ENCODE peak calls at places on chromosome 13, in four cellular contexts. Z is ovary, O is tibial nerve, G is adrenal gland. V is an unnamed sample.

GRCh38 chr13:32737679-32738078 is 151.4 kb downstream of the PDS5B start:
- DNase-seq in Z (no peak), O (no peak), G (no peak), V (no peak)

GRCh38 chr13:23960566-23961156 is 63.4 kb upstream of the C1QTNF9B start:
- DNase-seq in Z (no peak), O (no peak), G (no peak), V (no peak)

GRCh38 chr13:44432595-44432994 is 59.0 kb downstream of the SERP2 start:
- DNase-seq in Z (peak; percentile 51), O (no peak), G (no peak), V (no peak)

GRCh38 chr13:31056650-31057275 is 104.9 kb downstream of the HSPH1 start:
- DNase-seq in Z (no peak), O (no peak), G (no peak), V (no peak)

GRCh38 chr13:112812306-112813034 is 122.6 kb downstream of the ATP11A start:
- DNase-seq in Z (no peak), O (no peak), G (no peak), V (peak; percentile 72)

GRCh38 chr13:76635232-76636021 is 250.8 kb downstream of the KCTD12 start:
- DNase-seq in Z (no peak), O (no peak), G (no peak), V (no peak)

GRCh38 chr13:23673867-23674605 is 103.8 kb downstream of the TNFRSF19 start:
- DNase-seq in Z (no peak), O (no peak), G (no peak), V (no peak)

GRCh38 chr13:36706755-36707154 is 32.9 kb downstream of the SERTM1 start:
- DNase-seq in Z (no peak), O (no peak), G (no peak), V (no peak)

GRCh38 chr13:21557995-21558394 is 46.0 kb downstream of the MICU2 start:
- DNase-seq in Z (no peak), O (no peak), G (no peak), V (no peak)

GRCh38 chr13:100392709-100393630 is 195.6 kb downstream of the GGACT start:
- DNase-seq in Z (peak; percentile 93), O (peak; percentile 54), G (peak; percentile 94), V (peak; percentile 95)

GRCh38 chr13:113646376-113646775 is 11.6 kb downstream of the ATP4B start:
- DNase-seq in Z (no peak), O (peak; percentile 9), G (no peak), V (peak; percentile 11)

GRCh38 chr13:98239156-98240076 is 62.3 kb upstream of the RNF113B start:
- DNase-seq in Z (no peak), O (no peak), G (no peak), V (no peak)

GRCh38 chr13:52906122-52906903 is 57.9 kb upstream of the PCDH8 start:
- DNase-seq in Z (no peak), O (no peak), G (no peak), V (no peak)

GRCh38 chr13:38685974-38686571 is 804 bp upstream of the FREM2 start:
- DNase-seq in Z (no peak), O (no peak), G (no peak), V (no peak)

GRCh38 chr13:36395280-36395679 is 37.0 kb upstream of the CCNA1 start:
- DNase-seq in Z (no peak), O (no peak), G (no peak), V (no peak)

GRCh38 chr13:101339202-101339601 is 77.1 kb downstream of the NALCN start:
- DNase-seq in Z (no peak), O (no peak), G (no peak), V (no peak)

GRCh38 chr13:26951581-26952177 is 191.1 kb upstream of the GPR12 start:
- DNase-seq in Z (no peak), O (no peak), G (peak; percentile 47), V (no peak)
- TF ChIP-seq POLR2A in Z (no peak), O (no peak), G (no peak), V (no peak)

GRCh38 chr13:26095846-26096245 is 44.0 kb upstream of the SHISA2 start:
- DNase-seq in Z (no peak), O (no peak), G (no peak), V (no peak)

GRCh38 chr13:26095338-26095737 is 43.5 kb upstream of the SHISA2 start:
- DNase-seq in Z (no peak), O (no peak), G (no peak), V (no peak)
- TF ChIP-seq CTCF in Z (no peak), O (no peak), G (no peak), V (no peak)

DNA sequence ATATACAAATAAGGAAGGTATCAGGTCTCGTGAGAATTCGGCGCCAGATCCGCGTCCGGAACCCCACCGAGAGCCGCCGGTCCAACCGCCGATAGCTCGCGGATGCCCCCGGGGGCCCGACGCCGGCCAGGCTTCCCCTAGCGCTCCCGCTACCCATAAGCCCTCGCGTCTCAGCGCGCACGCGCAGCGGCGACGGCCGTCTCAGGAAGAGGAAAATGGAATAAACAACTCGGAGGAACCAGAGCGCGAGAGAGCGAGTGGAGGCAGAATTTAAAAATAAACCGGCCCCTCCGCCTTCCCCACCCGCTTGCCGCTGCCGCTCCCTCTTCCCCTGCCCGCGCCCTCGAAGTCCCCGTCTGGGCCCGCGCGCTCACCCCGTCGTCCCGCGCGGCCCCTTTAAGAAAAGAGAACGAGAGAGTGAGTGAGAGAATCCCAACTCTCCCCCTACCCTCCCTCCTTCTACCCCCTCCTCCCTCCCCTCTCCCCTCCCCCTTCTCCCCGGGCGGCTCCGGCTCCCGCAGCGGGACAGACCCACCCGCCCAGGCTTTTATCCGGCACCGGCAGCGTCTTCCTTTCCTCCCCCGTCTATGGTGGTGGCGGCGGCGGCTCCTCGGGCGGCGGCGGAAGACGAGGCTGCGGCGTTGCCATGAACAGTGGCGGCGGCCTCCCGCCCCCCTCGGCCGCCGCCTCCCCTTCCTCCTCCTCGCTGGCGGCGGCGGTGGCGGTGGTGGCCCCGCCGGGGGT is at the start of gene PAN3:
- DNase-seq in Z (peak; percentile 91), O (peak; percentile 81), G (peak; percentile 91), V (peak; percentile 91)
- TF ChIP-seq POLR2A in Z (peak; percentile 50), O (peak; percentile 66), G (peak; percentile 28), V (peak; percentile 67)

GRCh38 chr13:51342706-51343105 is 3.2 kb downstream of the SERPINE3 start:
- DNase-seq in Z (no peak), O (no peak), G (no peak), V (no peak)
- TF ChIP-seq CTCF in Z (no peak), O (no peak), G (no peak), V (no peak)

DNA sequence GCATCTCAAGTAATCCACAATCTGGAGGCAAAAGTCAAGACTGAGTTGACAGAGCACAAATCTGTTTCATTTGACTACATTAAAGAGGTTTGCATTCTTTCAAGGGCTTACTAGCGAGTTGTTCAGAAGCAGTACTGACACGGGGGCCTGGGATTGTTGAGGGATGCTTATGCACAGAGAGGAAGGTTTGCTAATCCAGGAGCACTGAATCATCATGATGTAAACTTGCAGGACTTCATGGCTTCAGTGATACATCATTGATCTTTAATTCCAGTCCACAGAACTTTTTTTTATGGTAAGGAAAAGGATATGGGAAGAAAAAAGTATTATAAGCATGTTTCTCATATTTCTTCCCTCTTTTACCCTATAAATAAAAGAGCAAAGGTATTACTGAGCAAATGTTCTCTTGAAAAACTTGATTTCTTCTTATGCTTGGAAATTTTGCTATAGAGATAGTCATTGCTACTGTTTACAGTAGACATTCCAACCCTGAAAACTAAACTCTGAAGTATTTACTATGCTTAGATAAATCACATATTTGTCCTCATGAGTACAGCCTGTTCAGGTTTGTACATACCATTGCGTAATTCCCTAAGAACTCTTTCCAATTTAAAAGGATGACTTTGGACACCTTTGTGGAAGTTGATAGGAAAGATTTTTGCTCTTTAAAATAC is 65.8 kb upstream of the KPNA3 start:
- DNase-seq in Z (no peak), O (no peak), G (peak; percentile 42), V (no peak)
- TF ChIP-seq POLR2A in Z (no peak), O (no peak), G (no peak), V (no peak)

GRCh38 chr13:33874871-33875270 is 56.9 kb downstream of the RFC3 start:
- DNase-seq in Z (no peak), O (no peak), G (no peak), V (no peak)
- TF ChIP-seq CTCF in Z (no peak), O (no peak), G (no peak), V (no peak)

GRCh38 chr13:110388141-110388943 is 81.3 kb downstream of the COL4A2 start:
- DNase-seq in Z (peak; percentile 59), O (no peak), G (no peak), V (peak; percentile 83)
- TF ChIP-seq POLR2A in Z (no peak), O (no peak), G (no peak), V (peak; percentile 36)

V was measured in uterus.